ENCODE peak calls at places on chromosome 3, in seven cellular contexts. H is bronchial epithelial cell, T is H7, V is HCT116, K is fibroblast of lung, D is ovary, Q is K562. S is an unnamed sample. For H3K27me3, the result is how much of the 10 kb centered on the place peaks cover.

GRCh38 chr3:193813506-193813850 is 220.5 kb downstream of the OPA1 start:
- DNase-seq in H (no peak), D (no peak), Q (no peak), T (no peak), K (no peak), V (no peak), S (no peak)

GRCh38 chr3:43286886-43287301 is 554 bp downstream of the SNRK start:
- DNase-seq in Q (peak), H (peak), V (no peak), K (peak), D (peak), T (peak), S (no peak)

GRCh38 chr3:158105710-158106438 is at the start of gene SHOX2:
- DNase-seq in H (no peak), K (peak), V (no peak), T (peak), Q (peak), D (no peak), S (peak)

GRCh38 chr3:126908752-126909275 is 74.1 kb upstream of the PLXNA1 start:
- DNase-seq in V (no peak), D (no peak), K (no peak), Q (peak), T (no peak), H (no peak), S (no peak)

GRCh38 chr3:149432149-149432548 is 42.3 kb upstream of the TM4SF4 start:
- DNase-seq in D (no peak), Q (no peak), T (no peak), V (no peak), H (no peak), K (no peak), S (no peak)

GRCh38 chr3:140023616-140024530 is 88.9 kb downstream of the CLSTN2 start:
- DNase-seq in D (peak), K (no peak), Q (no peak), T (no peak), V (no peak), H (no peak), S (no peak)

GRCh38 chr3:153944084-153944483 is 177.1 kb upstream of the ARHGEF26 start:
- DNase-seq in H (no peak), D (no peak), Q (no peak), T (no peak), K (no peak), V (no peak), S (no peak)

GRCh38 chr3:42829083-42829627 is 19.9 kb downstream of the ACKR2 start:
- DNase-seq in V (peak), Q (no peak), T (no peak), K (no peak), H (peak), D (no peak), S (no peak)

GRCh38 chr3:42250761-42251160 is 15.2 kb downstream of the CCK start:
- DNase-seq in K (no peak), Q (no peak), V (no peak), D (no peak), T (no peak), H (no peak), S (no peak)

GRCh38 chr3:190326361-190326760 is 4.1 kb upstream of the CLDN1 start:
- DNase-seq in Q (no peak), V (no peak), D (no peak), H (peak), K (no peak), T (no peak), S (no peak)

GRCh38 chr3:184696643-184697042 is 15.2 kb downstream of the MAGEF1 start:
- DNase-seq in K (peak), T (no peak), V (no peak), Q (no peak), H (no peak), D (no peak), S (no peak)

GRCh38 chr3:112358311-112358780 is 25.4 kb downstream of the CD200 start:
- DNase-seq in T (no peak), K (no peak), V (no peak), D (no peak), Q (no peak), H (peak), S (no peak)

GRCh38 chr3:190701096-190701532 is 161.4 kb downstream of the GMNC start:
- DNase-seq in H (peak), V (peak), D (no peak), T (no peak), K (peak), Q (peak), S (peak)

GRCh38 chr3:113695818-113696645 is at the start of gene USF3:
- DNase-seq in K (peak), Q (peak), V (peak), D (peak), T (peak), H (peak), S (peak)

GRCh38 chr3:15094187-15094875 is 4.6 kb downstream of the RBSN start:
- DNase-seq in T (no peak), H (no peak), D (no peak), Q (no peak), K (no peak), V (no peak), S (no peak)

GRCh38 chr3:62676686-62677271 is 198.4 kb downstream of the CADPS start:
- DNase-seq in H (no peak), T (no peak), Q (no peak), V (no peak), D (no peak), K (no peak), S (no peak)

GRCh38 chr3:28053759-28054158 is 187.7 kb upstream of the CMC1 start:
- DNase-seq in H (peak), T (no peak), Q (no peak), V (peak), K (peak), D (no peak), S (no peak)

GRCh38 chr3:173111321-173111720 is 29.7 kb downstream of the SPATA16 start:
- DNase-seq in K (no peak), H (no peak), D (no peak), Q (no peak), T (no peak), V (no peak), S (no peak)

GRCh38 chr3:73559730-73560129 is 65.0 kb downstream of the PDZRN3 start:
- DNase-seq in K (peak), H (no peak), T (no peak), V (no peak), D (no peak), Q (no peak), S (no peak)

GRCh38 chr3:61589856-61590255 is 28.5 kb downstream of the PTPRG start:
- DNase-seq in Q (peak), T (no peak), H (peak), D (no peak), V (no peak), K (peak), S (no peak)

GRCh38 chr3:190492966-190493365 is 20.9 kb upstream of the IL1RAP start:
- DNase-seq in Q (no peak), H (no peak), K (no peak), T (no peak), V (no peak), D (no peak), S (no peak)

GRCh38 chr3:72042397-72043211 is 257.7 kb upstream of the PROK2 start:
- DNase-seq in V (no peak), H (no peak), T (no peak), Q (no peak), K (peak), D (no peak), S (no peak)

GRCh38 chr3:114299421-114299820 is 5.6 kb downstream of the TIGIT start:
- DNase-seq in T (peak), D (no peak), V (peak), Q (peak), H (peak), K (no peak), S (no peak)

GRCh38 chr3:64399205-64399800 is 174.0 kb upstream of the PRICKLE2 start:
- DNase-seq in H (peak), D (no peak), Q (peak), K (peak), V (peak), T (peak), S (no peak)

GRCh38 chr3:30467596-30468238 is 138.7 kb upstream of the TGFBR2 start:
- DNase-seq in T (no peak), D (no peak), Q (no peak), H (peak), V (no peak), K (no peak), S (no peak)

GRCh38 chr3:3015472-3016089 is 94.6 kb downstream of the IL5RA start:
- DNase-seq in D (no peak), T (no peak), H (peak), K (peak), V (peak), Q (peak), S (no peak)

GRCh38 chr3:166844329-166844728 is 535.8 kb downstream of the ZBBX start:
- DNase-seq in K (no peak), Q (no peak), H (no peak), D (no peak), V (no peak), T (no peak), S (no peak)

GRCh38 chr3:15973414-15973813 is 175.6 kb upstream of the ANKRD28 start:
- DNase-seq in K (no peak), Q (no peak), H (no peak), T (no peak), D (no peak), V (no peak), S (no peak)

GRCh38 chr3:126485131-126485530 is 9.4 kb upstream of the ZXDC start:
- DNase-seq in Q (no peak), D (no peak), V (no peak), K (no peak), T (peak), H (no peak), S (no peak)

GRCh38 chr3:139846729-139847128 is 88.3 kb upstream of the CLSTN2 start:
- DNase-seq in K (no peak), Q (no peak), D (no peak), V (no peak), T (no peak), H (no peak), S (no peak)

GRCh38 chr3:137764563-137765309 is 621 bp downstream of the SOX14 start:
- DNase-seq in K (no peak), Q (no peak), T (peak), H (no peak), V (no peak), D (no peak), S (no peak)
- H3K27me3 ChIP-seq in K (half or more), Q (half or more), T (half or more), H (half or more), V (under half), D (under half), S (half or more)

DNA sequence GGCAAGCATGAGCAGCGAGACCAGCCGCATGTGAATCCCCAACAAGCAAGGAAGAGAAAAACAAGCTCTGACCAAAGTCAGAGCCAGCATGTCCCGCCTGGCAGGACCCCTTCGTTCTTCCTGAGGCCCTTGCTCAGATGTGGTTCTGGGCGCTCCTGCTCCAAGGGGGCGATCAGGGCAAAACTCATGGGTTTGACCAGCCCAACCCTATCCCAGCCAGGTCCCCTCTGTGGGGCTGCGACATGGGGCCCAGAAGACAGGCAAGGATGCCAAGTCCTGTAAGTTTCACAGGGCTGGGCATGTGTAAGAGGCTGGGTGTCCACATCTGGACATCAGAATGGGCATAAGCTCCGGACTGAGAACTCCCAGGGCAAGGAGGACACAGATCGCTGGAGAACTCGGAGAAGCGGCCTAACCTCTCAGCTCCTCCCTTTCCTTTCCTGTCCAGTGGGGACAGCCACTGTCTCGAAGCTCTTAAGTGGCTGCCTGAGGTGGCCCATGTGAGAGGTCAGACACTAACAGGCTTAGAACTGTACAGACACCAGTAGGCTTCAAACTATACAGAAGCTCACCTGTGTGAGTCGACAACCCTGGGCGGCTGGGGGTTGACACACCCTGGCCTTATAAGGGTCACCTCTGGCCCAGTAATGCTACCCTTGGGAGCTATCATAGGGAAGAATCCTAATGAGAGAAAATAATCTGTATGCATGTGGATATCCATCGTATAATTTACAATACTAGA is 48.9 kb downstream of the XXYLT1 start:
- DNase-seq in H (no peak), T (no peak), D (no peak), K (no peak), V (no peak), Q (no peak), S (no peak)
- H3K27me3 ChIP-seq in H (under half), T (under half), D (under half), K (under half), V (under half), Q (under half), S (under half)

GRCh38 chr3:186361612-186362408 is at the start of gene DGKG:
- DNase-seq in Q (no peak), V (no peak), K (no peak), H (no peak), T (peak), D (no peak), S (peak)
- H3K27me3 ChIP-seq in Q (under half), V (half or more), K (under half), H (under half), T (under half), D (under half), S (under half)

GRCh38 chr3:129045675-129046036 is 14.9 kb upstream of the GP9 start:
- DNase-seq in T (peak), D (peak), V (no peak), H (no peak), K (no peak), Q (no peak), S (no peak)
- H3K27me3 ChIP-seq in T (under half), D (under half), V (under half), H (under half), K (under half), Q (under half), S (under half)

S was measured in HL-60.